ENCODE peak calls at places on chromosomes 16 and 17, in ten cellular contexts. One of them, this sample, is unnamed.

GRCh38 chr17:69486779-69487637 is 72.5 kb downstream of the MAP2K6 start:
- DNase-seq in HepG2: no peak
- DNase-seq in esophagus muscularis mucosa: no peak
- DNase-seq in cardiac muscle cell: no peak
- DNase-seq in ovary: no peak
- DNase-seq in lower lobe of right lung: no peak
- DNase-seq in breast epithelium: no peak
- DNase-seq in Peyer's patch: no peak
- DNase-seq in mammary epithelial cell: no peak
- DNase-seq in adrenal gland: no peak
- DNase-seq in this sample: no peak

GRCh38 chr16:57383276-57384247 is 11.3 kb downstream of the CX3CL1 start:
- DNase-seq in ovary: no peak
- DNase-seq in cardiac muscle cell: peak; percentile 62
- DNase-seq in mammary epithelial cell: no peak
- DNase-seq in esophagus muscularis mucosa: no peak
- DNase-seq in adrenal gland: no peak
- DNase-seq in Peyer's patch: peak; percentile 21
- DNase-seq in breast epithelium: no peak
- DNase-seq in HepG2: peak; percentile 44
- DNase-seq in lower lobe of right lung: no peak
- DNase-seq in this sample: no peak

GRCh38 chr17:14940946-14941280 is 324.2 kb downstream of the PMP22 start:
- DNase-seq in HepG2: no peak
- DNase-seq in mammary epithelial cell: peak; percentile 8
- DNase-seq in Peyer's patch: no peak
- DNase-seq in adrenal gland: no peak
- DNase-seq in cardiac muscle cell: no peak
- DNase-seq in breast epithelium: no peak
- DNase-seq in lower lobe of right lung: no peak
- DNase-seq in esophagus muscularis mucosa: no peak
- DNase-seq in ovary: no peak
- DNase-seq in this sample: no peak

GRCh38 chr17:19805006-19805405 is 56.9 kb upstream of the ALDH3A1 start:
- DNase-seq in ovary: no peak
- DNase-seq in mammary epithelial cell: no peak
- DNase-seq in lower lobe of right lung: no peak
- DNase-seq in esophagus muscularis mucosa: no peak
- DNase-seq in breast epithelium: no peak
- DNase-seq in HepG2: no peak
- DNase-seq in adrenal gland: no peak
- DNase-seq in Peyer's patch: no peak
- DNase-seq in cardiac muscle cell: no peak
- DNase-seq in this sample: no peak

GRCh38 chr16:50712568-50712914 is 19.1 kb downstream of the NOD2 start:
- DNase-seq in lower lobe of right lung: no peak
- DNase-seq in esophagus muscularis mucosa: no peak
- DNase-seq in breast epithelium: no peak
- DNase-seq in cardiac muscle cell: peak; percentile 90
- DNase-seq in mammary epithelial cell: no peak
- DNase-seq in HepG2: no peak
- DNase-seq in Peyer's patch: no peak
- DNase-seq in ovary: no peak
- DNase-seq in adrenal gland: no peak
- DNase-seq in this sample: no peak

GRCh38 chr17:9187828-9188227 is 166.5 kb downstream of the NTN1 start:
- DNase-seq in ovary: no peak
- DNase-seq in cardiac muscle cell: no peak
- DNase-seq in esophagus muscularis mucosa: no peak
- DNase-seq in breast epithelium: no peak
- DNase-seq in adrenal gland: no peak
- DNase-seq in Peyer's patch: no peak
- DNase-seq in lower lobe of right lung: no peak
- DNase-seq in mammary epithelial cell: no peak
- DNase-seq in HepG2: no peak
- DNase-seq in this sample: no peak

GRCh38 chr16:392450-393027 is 4.5 kb upstream of the NME4 start:
- DNase-seq in adrenal gland: no peak
- DNase-seq in HepG2: no peak
- DNase-seq in Peyer's patch: no peak
- DNase-seq in esophagus muscularis mucosa: no peak
- DNase-seq in ovary: no peak
- DNase-seq in lower lobe of right lung: no peak
- DNase-seq in mammary epithelial cell: no peak
- DNase-seq in breast epithelium: no peak
- DNase-seq in cardiac muscle cell: no peak
- DNase-seq in this sample: no peak

GRCh38 chr16:87334611-87335305 is 17.6 kb upstream of the C16orf95 start:
- DNase-seq in esophagus muscularis mucosa: no peak
- DNase-seq in cardiac muscle cell: no peak
- DNase-seq in ovary: no peak
- DNase-seq in breast epithelium: no peak
- DNase-seq in Peyer's patch: no peak
- DNase-seq in adrenal gland: no peak
- DNase-seq in HepG2: no peak
- DNase-seq in lower lobe of right lung: no peak
- DNase-seq in mammary epithelial cell: no peak
- DNase-seq in this sample: no peak

GRCh38 chr17:61425682-61426481 is 26.2 kb downstream of the TBX2 start:
- DNase-seq in esophagus muscularis mucosa: peak; percentile 89
- DNase-seq in HepG2: peak; percentile 85
- DNase-seq in lower lobe of right lung: no peak
- DNase-seq in adrenal gland: no peak
- DNase-seq in mammary epithelial cell: no peak
- DNase-seq in cardiac muscle cell: no peak
- DNase-seq in ovary: no peak
- DNase-seq in Peyer's patch: no peak
- DNase-seq in breast epithelium: no peak
- DNase-seq in this sample: no peak

GRCh38 chr17:16463341-16464000 is 28.5 kb downstream of the LRRC75A start:
- DNase-seq in adrenal gland: peak; percentile 75
- DNase-seq in breast epithelium: no peak
- DNase-seq in HepG2: no peak
- DNase-seq in esophagus muscularis mucosa: no peak
- DNase-seq in cardiac muscle cell: peak; percentile 73
- DNase-seq in ovary: no peak
- DNase-seq in lower lobe of right lung: no peak
- DNase-seq in mammary epithelial cell: peak; percentile 35
- DNase-seq in Peyer's patch: no peak
- DNase-seq in this sample: no peak

GRCh38 chr17:10613775-10614513 is 43.2 kb downstream of the MYH3 start:
- DNase-seq in mammary epithelial cell: no peak
- DNase-seq in adrenal gland: no peak
- DNase-seq in cardiac muscle cell: peak; percentile 39
- DNase-seq in ovary: no peak
- DNase-seq in Peyer's patch: no peak
- DNase-seq in esophagus muscularis mucosa: no peak
- DNase-seq in breast epithelium: no peak
- DNase-seq in lower lobe of right lung: no peak
- DNase-seq in HepG2: no peak
- DNase-seq in this sample: no peak

GRCh38 chr16:10356870-10357842 is 28.7 kb upstream of the ATF7IP2 start:
- DNase-seq in esophagus muscularis mucosa: no peak
- DNase-seq in ovary: no peak
- DNase-seq in breast epithelium: no peak
- DNase-seq in cardiac muscle cell: peak; percentile 33
- DNase-seq in lower lobe of right lung: no peak
- DNase-seq in Peyer's patch: no peak
- DNase-seq in adrenal gland: no peak
- DNase-seq in mammary epithelial cell: no peak
- DNase-seq in HepG2: peak; percentile 94
- DNase-seq in this sample: no peak

GRCh38 chr16:21994856-21995465 is 6.0 kb downstream of the PDZD9 start:
- DNase-seq in lower lobe of right lung: no peak
- DNase-seq in adrenal gland: no peak
- DNase-seq in HepG2: peak; percentile 44
- DNase-seq in esophagus muscularis mucosa: no peak
- DNase-seq in ovary: no peak
- DNase-seq in cardiac muscle cell: no peak
- DNase-seq in Peyer's patch: no peak
- DNase-seq in breast epithelium: no peak
- DNase-seq in mammary epithelial cell: no peak
- DNase-seq in this sample: no peak

GRCh38 chr16:66266436-66267286 is 99.8 kb upstream of the CDH5 start:
- DNase-seq in ovary: peak; percentile 82
- DNase-seq in mammary epithelial cell: no peak
- DNase-seq in lower lobe of right lung: peak; percentile 61
- DNase-seq in breast epithelium: peak; percentile 48
- DNase-seq in Peyer's patch: peak; percentile 16
- DNase-seq in HepG2: no peak
- DNase-seq in adrenal gland: no peak
- DNase-seq in esophagus muscularis mucosa: no peak
- DNase-seq in cardiac muscle cell: peak; percentile 95
- DNase-seq in this sample: peak; percentile 86

GRCh38 chr16:85390511-85391174 is 222.5 kb upstream of the GSE1 start:
- DNase-seq in cardiac muscle cell: peak; percentile 95
- DNase-seq in esophagus muscularis mucosa: peak; percentile 97
- DNase-seq in Peyer's patch: peak; percentile 43
- DNase-seq in breast epithelium: peak; percentile 80
- DNase-seq in HepG2: peak; percentile 90
- DNase-seq in adrenal gland: peak; percentile 91
- DNase-seq in lower lobe of right lung: peak; percentile 59
- DNase-seq in mammary epithelial cell: peak; percentile 89
- DNase-seq in ovary: peak; percentile 78
- DNase-seq in this sample: peak; percentile 96

GRCh38 chr17:77126519-77126918 is 14.2 kb upstream of the SEC14L1 start:
- DNase-seq in esophagus muscularis mucosa: no peak
- DNase-seq in ovary: peak; percentile 61
- DNase-seq in cardiac muscle cell: no peak
- DNase-seq in breast epithelium: peak; percentile 85
- DNase-seq in lower lobe of right lung: no peak
- DNase-seq in Peyer's patch: no peak
- DNase-seq in mammary epithelial cell: peak; percentile 91
- DNase-seq in HepG2: no peak
- DNase-seq in adrenal gland: no peak
- DNase-seq in this sample: no peak

GRCh38 chr16:180101-180920 is at the start of gene HBQ1:
- DNase-seq in Peyer's patch: no peak
- DNase-seq in breast epithelium: no peak
- DNase-seq in HepG2: peak; percentile 21
- DNase-seq in mammary epithelial cell: peak; percentile 17
- DNase-seq in esophagus muscularis mucosa: no peak
- DNase-seq in cardiac muscle cell: peak; percentile 45
- DNase-seq in lower lobe of right lung: no peak
- DNase-seq in ovary: peak; percentile 65
- DNase-seq in adrenal gland: peak; percentile 22
- DNase-seq in this sample: no peak

GRCh38 chr17:57876023-57876865 is 26.4 kb upstream of the MRPS23 start:
- DNase-seq in adrenal gland: no peak
- DNase-seq in HepG2: no peak
- DNase-seq in ovary: no peak
- DNase-seq in Peyer's patch: no peak
- DNase-seq in mammary epithelial cell: peak; percentile 41
- DNase-seq in cardiac muscle cell: no peak
- DNase-seq in lower lobe of right lung: no peak
- DNase-seq in breast epithelium: no peak
- DNase-seq in esophagus muscularis mucosa: no peak
- DNase-seq in this sample: no peak
- H3K4me3 ChIP-seq in adrenal gland: no peak overlapping the region
- H3K4me3 ChIP-seq in HepG2: no peak overlapping the region
- H3K4me3 ChIP-seq in ovary: no peak overlapping the region
- H3K4me3 ChIP-seq in Peyer's patch: no peak overlapping the region
- H3K4me3 ChIP-seq in mammary epithelial cell: no peak overlapping the region
- H3K4me3 ChIP-seq in cardiac muscle cell: no peak overlapping the region
- H3K4me3 ChIP-seq in lower lobe of right lung: no peak overlapping the region
- H3K4me3 ChIP-seq in breast epithelium: no peak overlapping the region
- H3K4me3 ChIP-seq in esophagus muscularis mucosa: no peak overlapping the region
- H3K4me3 ChIP-seq in this sample: no peak overlapping the region

GRCh38 chr17:5297245-5297644 is 15.2 kb downstream of the RABEP1 start:
- DNase-seq in mammary epithelial cell: peak; percentile 16
- DNase-seq in esophagus muscularis mucosa: no peak
- DNase-seq in cardiac muscle cell: no peak
- DNase-seq in adrenal gland: no peak
- DNase-seq in lower lobe of right lung: no peak
- DNase-seq in breast epithelium: no peak
- DNase-seq in ovary: no peak
- DNase-seq in Peyer's patch: no peak
- DNase-seq in HepG2: no peak
- DNase-seq in this sample: no peak
- TF ChIP-seq CTCF in mammary epithelial cell: peak; percentile 4
- TF ChIP-seq CTCF in esophagus muscularis mucosa: no peak
- TF ChIP-seq CTCF in cardiac muscle cell: no peak
- TF ChIP-seq CTCF in adrenal gland: no peak
- TF ChIP-seq CTCF in lower lobe of right lung: no peak
- TF ChIP-seq CTCF in breast epithelium: no peak
- TF ChIP-seq CTCF in ovary: no peak
- TF ChIP-seq CTCF in Peyer's patch: no peak
- TF ChIP-seq CTCF in HepG2: no peak
- TF ChIP-seq CTCF in this sample: no peak

DNA sequence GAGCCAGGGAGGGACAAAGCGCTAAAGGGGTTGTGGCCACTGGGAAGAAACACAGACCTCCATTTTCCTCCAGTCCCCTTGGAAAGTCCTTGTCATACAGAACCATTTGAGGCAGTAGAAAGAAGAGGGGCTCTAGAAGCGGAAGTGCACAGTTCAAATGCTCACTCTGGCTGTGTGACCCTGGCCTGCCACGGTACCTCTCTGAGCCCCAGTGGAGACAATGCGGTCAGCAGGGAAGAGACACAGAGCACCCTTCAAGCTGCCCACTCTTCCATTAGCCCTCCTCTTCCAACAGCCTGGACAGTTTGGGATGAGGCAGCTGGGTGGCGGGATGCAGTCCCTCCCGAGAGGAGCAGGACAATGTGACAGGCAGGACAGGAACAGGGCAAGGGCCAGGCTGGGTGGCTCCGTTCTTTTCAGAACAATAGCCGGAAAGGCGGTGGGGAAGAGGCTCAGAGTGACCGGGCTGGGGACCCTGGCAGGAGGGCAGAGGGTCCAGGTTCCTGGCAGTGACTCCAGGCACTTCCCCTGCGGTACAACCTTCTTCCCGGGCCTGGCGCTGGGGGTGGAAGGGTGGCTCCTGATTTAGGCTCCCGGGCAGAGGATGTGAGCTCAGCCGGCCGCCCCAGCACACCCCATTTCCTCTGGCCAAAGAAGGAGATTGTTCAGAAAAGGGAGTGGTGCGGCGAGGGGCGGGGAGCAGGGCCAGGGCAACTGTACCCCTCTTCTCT is 5.6 kb downstream of the CASKIN2 start:
- DNase-seq in adrenal gland: no peak
- DNase-seq in Peyer's patch: no peak
- DNase-seq in breast epithelium: no peak
- DNase-seq in lower lobe of right lung: peak; percentile 68
- DNase-seq in cardiac muscle cell: no peak
- DNase-seq in HepG2: no peak
- DNase-seq in ovary: no peak
- DNase-seq in esophagus muscularis mucosa: no peak
- DNase-seq in mammary epithelial cell: no peak
- DNase-seq in this sample: no peak
- H3K4me1 ChIP-seq in adrenal gland: peaks cover 58% of the 10 kb centered on the region
- H3K4me1 ChIP-seq in Peyer's patch: no peaks in the 10 kb centered on the region
- H3K4me1 ChIP-seq in breast epithelium: peaks cover 4% of the 10 kb centered on the region
- H3K4me1 ChIP-seq in lower lobe of right lung: peaks cover 55% of the 10 kb centered on the region
- H3K4me1 ChIP-seq in cardiac muscle cell: peaks cover 20% of the 10 kb centered on the region
- H3K4me1 ChIP-seq in HepG2: peaks cover 72% of the 10 kb centered on the region
- H3K4me1 ChIP-seq in ovary: peaks cover 14% of the 10 kb centered on the region
- H3K4me1 ChIP-seq in esophagus muscularis mucosa: peaks cover 85% of the 10 kb centered on the region
- H3K4me1 ChIP-seq in mammary epithelial cell: peaks cover 13% of the 10 kb centered on the region
- H3K4me1 ChIP-seq in this sample: peaks cover 65% of the 10 kb centered on the region

DNA sequence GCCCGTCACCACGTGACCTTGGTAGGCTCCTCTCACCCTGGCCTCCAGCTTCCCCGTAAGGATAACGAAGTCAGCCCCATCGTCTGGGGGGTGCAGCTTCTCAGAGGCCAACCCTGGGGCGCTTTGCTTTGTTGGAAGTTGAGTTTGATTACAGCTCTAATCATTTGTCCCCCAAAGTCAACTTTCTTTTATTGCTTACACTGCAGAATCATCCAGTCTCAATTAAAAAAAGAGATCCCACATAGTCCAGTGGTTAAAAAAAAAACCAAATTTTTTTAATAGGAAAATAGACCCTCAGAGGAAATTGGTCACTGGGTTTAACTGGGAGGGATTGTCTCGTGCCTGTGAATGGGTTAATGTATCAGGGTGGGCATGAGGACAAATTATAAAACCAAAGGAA is 7.8 kb upstream of the GPRC5C start:
- DNase-seq in lower lobe of right lung: no peak
- DNase-seq in breast epithelium: no peak
- DNase-seq in HepG2: no peak
- DNase-seq in Peyer's patch: no peak
- DNase-seq in ovary: no peak
- DNase-seq in cardiac muscle cell: no peak
- DNase-seq in mammary epithelial cell: no peak
- DNase-seq in adrenal gland: no peak
- DNase-seq in esophagus muscularis mucosa: no peak
- DNase-seq in this sample: no peak
- H3K4me3 ChIP-seq in lower lobe of right lung: no peak overlapping the region
- H3K4me3 ChIP-seq in breast epithelium: no peak overlapping the region
- H3K4me3 ChIP-seq in HepG2: no peak overlapping the region
- H3K4me3 ChIP-seq in Peyer's patch: no peak overlapping the region
- H3K4me3 ChIP-seq in ovary: no peak overlapping the region
- H3K4me3 ChIP-seq in cardiac muscle cell: no peak overlapping the region
- H3K4me3 ChIP-seq in mammary epithelial cell: no peak overlapping the region
- H3K4me3 ChIP-seq in adrenal gland: no peak overlapping the region
- H3K4me3 ChIP-seq in esophagus muscularis mucosa: no peak overlapping the region
- H3K4me3 ChIP-seq in this sample: no peak overlapping the region